ENCODE peak calls at places on chromosome 6, in four cellular contexts. N, L, C and H are unnamed samples.

GRCh38 chr6:15501806-15502450 is 160.9 kb downstream of the DTNBP1 start:
- DNase-seq in N (no peak), L (no peak), C (no peak), H (peak; percentile 54)

GRCh38 chr6:118876201-118876600 is 17.8 kb upstream of the ASF1A start:
- DNase-seq in C (no peak), N (no peak), L (no peak), H (no peak)

GRCh38 chr6:164856138-164856537 is 453.3 kb downstream of the C6orf118 start:
- DNase-seq in N (no peak), L (peak; percentile 11), C (no peak), H (no peak)

GRCh38 chr6:111817451-111818146 is 55.7 kb downstream of the FYN start:
- DNase-seq in L (no peak), N (no peak), C (no peak), H (peak; percentile 40)

GRCh38 chr6:120805267-120805666 is 529.0 kb downstream of the TBC1D32 start:
- DNase-seq in N (no peak), C (no peak), L (no peak), H (no peak)

GRCh38 chr6:142325111-142325510 is 23.3 kb downstream of the ADGRG6 start:
- DNase-seq in L (no peak), C (no peak), N (no peak), H (no peak)

GRCh38 chr6:151240861-151241642 is 1.3 kb downstream of the AKAP12 start:
- DNase-seq in C (peak; percentile 76), N (no peak), L (peak; percentile 69), H (peak; percentile 55)

GRCh38 chr6:26025047-26025893 is 62.0 kb upstream of the HFE start:
- DNase-seq in C (peak; percentile 74), L (peak; percentile 34), N (no peak), H (no peak)

GRCh38 chr6:1538348-1538747 is 71.4 kb upstream of the FOXC1 start:
- DNase-seq in L (no peak), N (no peak), C (no peak), H (no peak)

GRCh38 chr6:110769923-110770322 is 45.3 kb downstream of the CDK19 start:
- DNase-seq in C (no peak), N (no peak), L (no peak), H (no peak)

GRCh38 chr6:1477432-1478090 is 88.2 kb downstream of the FOXF2 start:
- DNase-seq in N (no peak), L (no peak), C (no peak), H (no peak)

GRCh38 chr6:87697581-87698552 is 4.2 kb downstream of the AKIRIN2 start:
- DNase-seq in C (no peak), L (no peak), N (no peak), H (peak; percentile 69)

GRCh38 chr6:157383471-157383870 is 2.5 kb downstream of the ZDHHC14 start:
- DNase-seq in L (no peak), C (no peak), N (no peak), H (no peak)

GRCh38 chr6:54655162-54655561 is 191.4 kb upstream of the FAM83B start:
- DNase-seq in C (no peak), N (no peak), L (no peak), H (no peak)

GRCh38 chr6:72580281-72580940 is 41.5 kb upstream of the KCNQ5 start:
- DNase-seq in C (no peak), N (no peak), L (peak; percentile 49), H (peak; percentile 42)

GRCh38 chr6:40550096-40550731 is 37.0 kb downstream of the LRFN2 start:
- DNase-seq in N (no peak), C (no peak), L (peak; percentile 59), H (no peak)

GRCh38 chr6:118284736-118285360 is 263.2 kb upstream of the PLN start:
- DNase-seq in N (no peak), C (no peak), L (no peak), H (peak; percentile 3)

GRCh38 chr6:165515963-165516624 is 146.9 kb downstream of the PDE10A start:
- DNase-seq in C (no peak), L (no peak), N (no peak), H (no peak)